ENCODE peak calls at places on chromosomes 6 and 20, in six cellular contexts. S, R, O, H, C and K are unnamed samples.

GRCh38 chr20:16189371-16189770 is 383.9 kb downstream of the KIF16B start:
- DNase-seq in S (no peak), R (no peak), O (no peak), H (no peak), C (no peak), K (no peak)

GRCh38 chr20:50187403-50188051 is 3.1 kb upstream of the CEBPB start:
- DNase-seq in S (no peak), R (peak), O (peak), H (peak), C (no peak), K (peak)

GRCh38 chr20:47175501-47175900 is 181.0 kb downstream of the ZMYND8 start:
- DNase-seq in S (no peak), R (no peak), O (no peak), H (peak), C (no peak), K (no peak)

GRCh38 chr20:45056473-45057148 is 44.3 kb downstream of the KCNS1 start:
- DNase-seq in S (no peak), R (no peak), O (no peak), H (no peak), C (no peak), K (no peak)

GRCh38 chr6:41901882-41902519 is 6.8 kb upstream of the USP49 start:
- DNase-seq in S (no peak), R (no peak), O (no peak), H (peak), C (no peak), K (no peak)

GRCh38 chr6:149701699-149702098 is 16.2 kb downstream of the LATS1 start:
- DNase-seq in S (no peak), R (no peak), O (no peak), H (no peak), C (no peak), K (no peak)

GRCh38 chr6:155171109-155171746 is 92.6 kb upstream of the CLDN20 start:
- DNase-seq in S (peak), R (peak), O (peak), H (no peak), C (peak), K (no peak)

GRCh38 chr6:154805288-154805911 is 72.2 kb downstream of the SCAF8 start:
- DNase-seq in S (peak), R (no peak), O (no peak), H (no peak), C (no peak), K (no peak)

GRCh38 chr6:16276991-16277981 is 38.9 kb downstream of the GMPR start:
- DNase-seq in S (peak), R (peak), O (peak), H (peak), C (no peak), K (no peak)

GRCh38 chr6:167717867-167718266 is 108.8 kb upstream of the AFDN start:
- DNase-seq in S (no peak), R (no peak), O (peak), H (no peak), C (no peak), K (no peak)
- TF ChIP-seq POLR2A in S (no peak), R (no peak), O (no peak), H (no peak), C (no peak), K (no peak)

DNA sequence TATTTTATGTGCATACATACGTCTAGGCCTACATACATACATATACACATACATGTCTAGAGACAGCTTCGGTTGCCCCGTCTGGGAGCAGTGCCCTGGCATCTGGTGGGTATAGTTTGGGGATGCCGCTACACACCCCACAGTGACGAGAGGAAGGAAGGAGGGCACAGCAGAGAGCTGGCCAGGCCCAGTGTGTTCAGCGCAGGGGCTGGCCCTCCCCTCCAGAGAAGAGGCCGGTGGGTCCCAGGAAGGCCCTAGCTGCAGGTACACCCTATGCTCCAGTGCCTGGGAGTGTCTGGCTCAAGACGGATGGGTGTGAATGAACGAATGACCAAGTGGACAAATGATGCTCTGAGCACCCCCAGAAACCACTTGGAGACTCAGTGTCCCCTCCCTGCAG is 284.6 kb downstream of the CDH4 start:
- DNase-seq in S (no peak), R (no peak), O (no peak), H (no peak), C (no peak), K (no peak)
- TF ChIP-seq POLR2AphosphoS5 in S (no peak), R (no peak), O (no peak), H (no peak), C (no peak), K (no peak)

GRCh38 chr6:77455271-77455670 is 8.0 kb downstream of the HTR1B start:
- DNase-seq in S (no peak), R (no peak), O (no peak), H (no peak), C (no peak), K (no peak)

GRCh38 chr6:77454386-77454785 is 8.9 kb downstream of the HTR1B start:
- DNase-seq in S (no peak), R (no peak), O (no peak), H (no peak), C (no peak), K (no peak)

GRCh38 chr6:77458421-77458820 is 4.9 kb downstream of the HTR1B start:
- DNase-seq in S (no peak), R (no peak), O (no peak), H (no peak), C (no peak), K (no peak)

GRCh38 chr6:77456531-77457248 is 6.6 kb downstream of the HTR1B start:
- DNase-seq in S (peak), R (no peak), O (no peak), H (no peak), C (no peak), K (no peak)

GRCh38 chr6:77457720-77458349 is 5.5 kb downstream of the HTR1B start:
- DNase-seq in S (peak), R (peak), O (no peak), H (peak), C (no peak), K (no peak)
- TF ChIP-seq POLR2A in S (no peak), R (no peak), O (no peak), H (no peak), C (no peak), K (no peak)

GRCh38 chr6:21997414-21998037 is 299.3 kb downstream of the PRL start:
- DNase-seq in S (no peak), R (no peak), O (no peak), H (no peak), C (no peak), K (no peak)
- TF ChIP-seq POLR2AphosphoS5 in S (no peak), R (no peak), O (no peak), H (peak), C (no peak), K (no peak)